ENCODE peak calls at places on chromosomes 13 and 19, in five cellular contexts. One of them, this sample, is unnamed.

GRCh38 chr19:55632463-55632834 is 8.1 kb upstream of the ZNF784 start:
- DNase-seq in activated CD8-positive, alpha-beta T cell treated with anti-CD3 and anti-CD28 coated beads for 36 hours: peak
- DNase-seq in psoas muscle: peak
- DNase-seq in lower leg skin: peak
- DNase-seq in T-helper 2 cell: peak
- DNase-seq in this sample: peak

GRCh38 chr13:86002921-86003488 is 203.8 kb upstream of the SLITRK6 start:
- DNase-seq in activated CD8-positive, alpha-beta T cell treated with anti-CD3 and anti-CD28 coated beads for 36 hours: no peak
- DNase-seq in psoas muscle: no peak
- DNase-seq in lower leg skin: no peak
- DNase-seq in T-helper 2 cell: no peak
- DNase-seq in this sample: peak

GRCh38 chr13:22915442-22916082 is 265.2 kb upstream of the SGCG start:
- DNase-seq in activated CD8-positive, alpha-beta T cell treated with anti-CD3 and anti-CD28 coated beads for 36 hours: no peak
- DNase-seq in psoas muscle: no peak
- DNase-seq in lower leg skin: no peak
- DNase-seq in T-helper 2 cell: no peak
- DNase-seq in this sample: peak

GRCh38 chr13:95355491-95355890 is 54.2 kb upstream of the ABCC4 start:
- DNase-seq in activated CD8-positive, alpha-beta T cell treated with anti-CD3 and anti-CD28 coated beads for 36 hours: no peak
- DNase-seq in psoas muscle: no peak
- DNase-seq in lower leg skin: no peak
- DNase-seq in T-helper 2 cell: no peak
- DNase-seq in this sample: peak

GRCh38 chr19:34246340-34246739 is 8.0 kb upstream of the GARRE1 start:
- DNase-seq in activated CD8-positive, alpha-beta T cell treated with anti-CD3 and anti-CD28 coated beads for 36 hours: no peak
- DNase-seq in psoas muscle: no peak
- DNase-seq in lower leg skin: peak
- DNase-seq in T-helper 2 cell: no peak
- DNase-seq in this sample: no peak

GRCh38 chr13:110475550-110476219 is 85.8 kb downstream of the RAB20 start:
- DNase-seq in activated CD8-positive, alpha-beta T cell treated with anti-CD3 and anti-CD28 coated beads for 36 hours: no peak
- DNase-seq in psoas muscle: no peak
- DNase-seq in lower leg skin: no peak
- DNase-seq in T-helper 2 cell: no peak
- DNase-seq in this sample: no peak

GRCh38 chr19:2081873-2082810 is 14.0 kb downstream of the MOB3A start:
- DNase-seq in activated CD8-positive, alpha-beta T cell treated with anti-CD3 and anti-CD28 coated beads for 36 hours: peak
- DNase-seq in psoas muscle: peak
- DNase-seq in lower leg skin: no peak
- DNase-seq in T-helper 2 cell: no peak
- DNase-seq in this sample: no peak

GRCh38 chr13:110114351-110114750 is 192.6 kb downstream of the COL4A1 start:
- DNase-seq in activated CD8-positive, alpha-beta T cell treated with anti-CD3 and anti-CD28 coated beads for 36 hours: no peak
- DNase-seq in psoas muscle: no peak
- DNase-seq in lower leg skin: no peak
- DNase-seq in T-helper 2 cell: no peak
- DNase-seq in this sample: peak

GRCh38 chr13:43269037-43269476 is 245.7 kb downstream of the DNAJC15 start:
- DNase-seq in activated CD8-positive, alpha-beta T cell treated with anti-CD3 and anti-CD28 coated beads for 36 hours: no peak
- DNase-seq in psoas muscle: no peak
- DNase-seq in lower leg skin: no peak
- DNase-seq in T-helper 2 cell: no peak
- DNase-seq in this sample: peak

GRCh38 chr13:31110169-31110568 is 51.5 kb downstream of the HSPH1 start:
- DNase-seq in activated CD8-positive, alpha-beta T cell treated with anti-CD3 and anti-CD28 coated beads for 36 hours: no peak
- DNase-seq in psoas muscle: no peak
- DNase-seq in lower leg skin: no peak
- DNase-seq in T-helper 2 cell: no peak
- DNase-seq in this sample: no peak

GRCh38 chr19:57099199-57099661 is 20.6 kb upstream of the USP29 start:
- DNase-seq in activated CD8-positive, alpha-beta T cell treated with anti-CD3 and anti-CD28 coated beads for 36 hours: peak
- DNase-seq in psoas muscle: peak
- DNase-seq in lower leg skin: peak
- DNase-seq in T-helper 2 cell: peak
- DNase-seq in this sample: peak

GRCh38 chr13:113997845-113998751 is 24.2 kb upstream of the C13orf46 start:
- DNase-seq in activated CD8-positive, alpha-beta T cell treated with anti-CD3 and anti-CD28 coated beads for 36 hours: no peak
- DNase-seq in psoas muscle: peak
- DNase-seq in lower leg skin: no peak
- DNase-seq in T-helper 2 cell: no peak
- DNase-seq in this sample: peak

GRCh38 chr13:42485272-42485671 is 88.7 kb upstream of the TNFSF11 start:
- DNase-seq in activated CD8-positive, alpha-beta T cell treated with anti-CD3 and anti-CD28 coated beads for 36 hours: no peak
- DNase-seq in psoas muscle: no peak
- DNase-seq in lower leg skin: no peak
- DNase-seq in T-helper 2 cell: no peak
- DNase-seq in this sample: peak

GRCh38 chr19:21128901-21129698 is 12.7 kb upstream of the ZNF431 start:
- DNase-seq in activated CD8-positive, alpha-beta T cell treated with anti-CD3 and anti-CD28 coated beads for 36 hours: no peak
- DNase-seq in psoas muscle: no peak
- DNase-seq in lower leg skin: no peak
- DNase-seq in T-helper 2 cell: no peak
- DNase-seq in this sample: peak

GRCh38 chr19:7605490-7606222 is 10.0 kb downstream of the CAMSAP3 start:
- DNase-seq in activated CD8-positive, alpha-beta T cell treated with anti-CD3 and anti-CD28 coated beads for 36 hours: peak
- DNase-seq in psoas muscle: no peak
- DNase-seq in lower leg skin: no peak
- DNase-seq in T-helper 2 cell: no peak
- DNase-seq in this sample: peak

This sample was measured in iris pigment epithelial cell.